ENCODE peak calls at places on chromosomes 12 and 14, in eight cellular contexts. N is endodermal cell, A is mammary epithelial cell, I is fibroblast of the aortic adventitia, F is tibial nerve, U is IMR-90, E is tibial artery, G is GM12865. J is an unnamed sample.

GRCh38 chr14:52119030-52119429 is 50.2 kb upstream of the NID2 start:
- DNase-seq in N (no peak), A (peak; percentile 13), I (no peak), F (no peak), U (no peak), E (no peak), G (no peak), J (no peak)

GRCh38 chr14:104226421-104227385 is 88.3 kb downstream of the KIF26A start:
- DNase-seq in N (no peak), A (no peak), I (no peak), F (no peak), U (no peak), E (no peak), G (no peak), J (no peak)

GRCh38 chr14:22997676-22998323 is 12.1 kb downstream of the C14orf93 start:
- DNase-seq in N (no peak), A (no peak), I (no peak), F (no peak), U (no peak), E (no peak), G (no peak), J (no peak)

GRCh38 chr14:76752744-76753143 is 8.5 kb upstream of the VASH1 start:
- DNase-seq in N (no peak), A (no peak), I (no peak), F (no peak), U (no peak), E (no peak), G (no peak), J (no peak)

GRCh38 chr14:22314183-22314820 is 274.7 kb downstream of the DAD1 start:
- DNase-seq in N (peak; percentile 62), A (peak; percentile 51), I (peak; percentile 62), F (peak; percentile 54), U (peak; percentile 62), E (no peak), G (peak; percentile 71), J (peak; percentile 49)

GRCh38 chr12:121804417-121805111 is 755 bp downstream of the SETD1B start:
- DNase-seq in N (peak; percentile 77), A (peak; percentile 29), I (no peak), F (peak; percentile 33), U (no peak), E (no peak), G (peak; percentile 57), J (no peak)

GRCh38 chr14:76324133-76324532 is 51.8 kb upstream of the ESRRB start:
- DNase-seq in N (peak; percentile 22), A (no peak), I (no peak), F (no peak), U (no peak), E (no peak), G (no peak), J (no peak)

GRCh38 chr14:29603721-29604120 is 323.9 kb downstream of the PRKD1 start:
- DNase-seq in N (no peak), A (no peak), I (no peak), F (no peak), U (no peak), E (no peak), G (no peak), J (no peak)

GRCh38 chr12:56326126-56326525 is 7.7 kb downstream of the PAN2 start:
- DNase-seq in N (no peak), A (no peak), I (no peak), F (no peak), U (no peak), E (no peak), G (no peak), J (no peak)

GRCh38 chr12:70251226-70251625 is 8.0 kb downstream of the CNOT2 start:
- DNase-seq in N (no peak), A (no peak), I (no peak), F (no peak), U (no peak), E (no peak), G (no peak), J (no peak)

GRCh38 chr14:21095430-21096205 is 2.8 kb downstream of the ZNF219 start:
- DNase-seq in N (peak; percentile 63), A (peak; percentile 30), I (peak; percentile 39), F (no peak), U (peak; percentile 51), E (no peak), G (no peak), J (no peak)

GRCh38 chr12:67940780-67941243 is 48.4 kb upstream of the IFNG-AS1 start:
- DNase-seq in N (peak; percentile 75), A (peak; percentile 43), I (peak; percentile 23), F (no peak), U (peak; percentile 40), E (no peak), G (no peak), J (no peak)

GRCh38 chr12:123150273-123150803 is 552 bp downstream of the PITPNM2 start:
- DNase-seq in N (peak; percentile 77), A (no peak), I (no peak), F (no peak), U (no peak), E (no peak), G (no peak), J (no peak)

GRCh38 chr12:46407360-46407759 is 34.8 kb upstream of the SLC38A2 start:
- DNase-seq in N (no peak), A (peak; percentile 62), I (no peak), F (no peak), U (no peak), E (no peak), G (no peak), J (no peak)

GRCh38 chr14:77489051-77489450 is 9.6 kb downstream of the ISM2 start:
- DNase-seq in N (no peak), A (no peak), I (no peak), F (no peak), U (no peak), E (no peak), G (no peak), J (no peak)

GRCh38 chr12:131836193-131836592 is 8.0 kb downstream of the MMP17 start:
- DNase-seq in N (no peak), A (no peak), I (peak; percentile 40), F (no peak), U (peak; percentile 20), E (no peak), G (no peak), J (no peak)

GRCh38 chr12:2693204-2693860 is 101.4 kb upstream of the FKBP4 start:
- DNase-seq in N (peak; percentile 78), A (no peak), I (no peak), F (no peak), U (no peak), E (no peak), G (no peak), J (no peak)

GRCh38 chr14:30468354-30468753 is 90.6 kb upstream of the G2E3 start:
- DNase-seq in N (no peak), A (no peak), I (no peak), F (no peak), U (no peak), E (no peak), G (no peak), J (no peak)

DNA sequence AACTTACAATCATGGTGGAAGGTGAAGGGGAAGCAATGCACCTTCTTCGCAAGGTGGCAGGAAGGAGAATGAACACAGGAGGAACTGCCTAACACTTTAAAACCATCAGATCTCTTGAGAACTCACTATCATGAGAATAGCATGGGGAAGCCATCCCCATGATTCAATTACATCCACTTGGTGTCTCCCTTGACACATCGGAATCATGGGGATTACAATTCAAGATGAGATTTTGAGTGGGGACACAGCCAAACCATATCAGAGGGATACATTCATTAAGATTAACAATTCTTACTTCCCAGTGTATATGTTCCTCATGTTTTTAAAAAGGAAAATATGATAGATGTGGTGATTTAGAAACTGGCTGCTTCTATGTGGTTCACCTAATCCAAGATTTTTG is 117.9 kb downstream of the PDE3A start:
- DNase-seq in N (no peak), A (no peak), I (no peak), F (no peak), U (peak; percentile 40), E (no peak), G (no peak), J (no peak)
- TF ChIP-seq CTCF in N (peak; percentile 45), A (no peak), I (no peak), F (no peak), U (peak; percentile 32), E (no peak), G (no peak), J (no peak)

GRCh38 chr14:65286443-65286842 is 126.1 kb upstream of the FUT8 start:
- DNase-seq in N (no peak), A (no peak), I (no peak), F (no peak), U (no peak), E (no peak), G (peak; percentile 85), J (no peak)
- TF ChIP-seq CTCF in N (peak; percentile 62), A (peak; percentile 13), I (peak; percentile 18), F (no peak), U (no peak), E (no peak), G (peak; percentile 53), J (peak; percentile 15)

DNA sequence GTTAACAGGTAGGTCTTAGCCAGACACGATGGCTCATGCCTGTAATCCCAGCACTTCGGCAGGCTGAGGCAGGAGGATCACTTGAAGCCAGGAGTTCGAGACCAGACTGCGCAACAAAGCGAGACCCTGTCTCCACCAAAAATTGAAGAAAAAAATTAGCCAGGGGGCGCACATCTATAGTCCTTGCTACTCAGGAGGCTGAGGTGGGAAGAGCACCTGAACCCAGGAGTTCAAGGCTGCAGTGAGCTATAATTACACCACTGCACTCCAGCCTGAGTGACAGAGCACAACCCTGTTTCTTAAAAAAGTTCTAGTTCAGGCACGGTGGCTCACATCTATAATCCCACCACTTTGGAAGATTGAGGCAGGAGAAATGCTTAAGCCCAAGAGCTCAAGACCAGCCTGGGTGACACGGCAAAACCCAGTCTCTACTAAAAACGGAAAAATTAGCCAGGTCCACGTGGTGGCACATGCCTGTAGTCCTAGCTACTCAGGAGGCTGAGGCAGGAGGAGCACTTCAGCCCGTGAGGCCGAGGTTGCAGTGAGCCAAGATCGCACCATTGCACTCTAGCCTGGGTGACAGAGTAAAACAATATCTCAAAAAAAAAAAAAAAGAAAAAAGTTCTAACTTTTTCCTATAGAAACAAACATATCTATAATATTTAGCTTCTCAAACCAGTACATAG is 9.1 kb downstream of the BAZ1A start:
- DNase-seq in N (no peak), A (no peak), I (no peak), F (no peak), U (no peak), E (no peak), G (no peak), J (no peak)
- TF ChIP-seq CTCF in N (no peak), A (no peak), I (no peak), F (no peak), U (no peak), E (no peak), G (no peak), J (no peak)

GRCh38 chr12:103807561-103808238 is 33.3 kb downstream of the NT5DC3 start:
- DNase-seq in N (peak; percentile 39), A (no peak), I (no peak), F (no peak), U (no peak), E (no peak), G (no peak), J (no peak)

GRCh38 chr12:103809154-103809553 is 31.9 kb downstream of the NT5DC3 start:
- DNase-seq in N (no peak), A (no peak), I (no peak), F (no peak), U (no peak), E (no peak), G (no peak), J (no peak)

GRCh38 chr12:103806807-103807206 is 34.2 kb downstream of the NT5DC3 start:
- DNase-seq in N (peak; percentile 32), A (no peak), I (peak; percentile 81), F (no peak), U (no peak), E (no peak), G (no peak), J (no peak)

GRCh38 chr12:103810108-103810507 is 30.9 kb downstream of the NT5DC3 start:
- DNase-seq in N (no peak), A (no peak), I (no peak), F (no peak), U (no peak), E (no peak), G (no peak), J (no peak)

GRCh38 chr12:103808239-103808880 is 32.7 kb downstream of the NT5DC3 start:
- DNase-seq in N (no peak), A (no peak), I (no peak), F (no peak), U (no peak), E (no peak), G (no peak), J (no peak)
- TF ChIP-seq CTCF in N (no peak), A (no peak), I (no peak), F (no peak), U (no peak), E (no peak), G (no peak), J (no peak)

J was measured in endothelial cell.